ENCODE peak calls at places on chromosomes 3 and 15, in six cellular contexts. J, V, S, T, L and Y are unnamed samples.

GRCh38 chr3:12954891-12955650 is 113.7 kb upstream of the RPL32 start:
- DNase-seq in S (peak; percentile 68), T (peak; percentile 29), L (peak; percentile 91), J (peak; percentile 49), V (no peak), Y (no peak)

GRCh38 chr15:41871175-41871905 is 22.5 kb downstream of the SPTBN5 start:
- DNase-seq in V (no peak), S (no peak), J (no peak), T (no peak), L (no peak), Y (no peak)

GRCh38 chr3:147389265-147390175 is 16.8 kb downstream of the ZIC4 start:
- DNase-seq in T (no peak), J (no peak), L (no peak), S (no peak), V (no peak), Y (no peak)

GRCh38 chr3:133948131-133948810 is 52.6 kb upstream of the RAB6B start:
- DNase-seq in J (no peak), V (no peak), L (no peak), S (no peak), T (no peak), Y (no peak)

GRCh38 chr15:58931985-58932384 is 1.5 kb downstream of the SLTM start:
- DNase-seq in T (peak; percentile 61), V (no peak), L (no peak), S (peak; percentile 10), J (peak; percentile 29), Y (peak; percentile 35)

GRCh38 chr3:141456328-141456689 is 30.5 kb upstream of the RASA2 start:
- DNase-seq in S (no peak), L (no peak), J (no peak), V (no peak), T (no peak), Y (no peak)

GRCh38 chr15:59549339-59549807 is 62.2 kb upstream of the GCNT3 start:
- DNase-seq in T (no peak), S (peak; percentile 31), V (no peak), J (no peak), L (no peak), Y (no peak)

GRCh38 chr15:45183001-45183400 is 4.8 kb downstream of the SHF start:
- DNase-seq in V (no peak), T (no peak), S (peak; percentile 63), J (no peak), L (no peak), Y (no peak)

GRCh38 chr15:101625980-101626379 is 26.2 kb downstream of the TM2D3 start:
- DNase-seq in J (no peak), S (no peak), V (no peak), L (no peak), T (no peak), Y (no peak)

GRCh38 chr15:65409284-65409631 is 13.5 kb downstream of the IGDCC4 start:
- DNase-seq in J (no peak), S (no peak), L (no peak), V (peak; percentile 93), T (peak; percentile 100), Y (no peak)

GRCh38 chr3:49236226-49236625 is 40.8 kb downstream of the C3orf62 start:
- DNase-seq in V (no peak), J (no peak), L (no peak), S (no peak), T (no peak), Y (no peak)

GRCh38 chr3:112083239-112083638 is 3.0 kb upstream of the C3orf52 start:
- DNase-seq in V (no peak), S (no peak), L (no peak), T (no peak), J (no peak), Y (no peak)

GRCh38 chr15:81156324-81156723 is 22.3 kb downstream of the CFAP161 start:
- DNase-seq in L (no peak), T (no peak), S (no peak), J (no peak), V (no peak), Y (no peak)

GRCh38 chr3:51340311-51340829 is 44.7 kb upstream of the MANF start:
- DNase-seq in L (peak; percentile 47), J (peak; percentile 75), V (peak; percentile 78), S (no peak), T (peak; percentile 94), Y (peak; percentile 12)

GRCh38 chr15:50786468-50786867 is 21.0 kb upstream of the SPPL2A start:
- DNase-seq in S (no peak), J (no peak), T (no peak), L (no peak), V (no peak), Y (no peak)

GRCh38 chr15:68334661-68335124 is 57.1 kb downstream of the FEM1B start:
- DNase-seq in L (peak; percentile 50), S (no peak), T (peak; percentile 91), V (no peak), J (no peak), Y (no peak)

GRCh38 chr15:100109486-100110035 is 232.2 kb downstream of the ADAMTS17 start:
- DNase-seq in L (no peak), S (no peak), J (no peak), V (no peak), T (no peak), Y (no peak)

GRCh38 chr15:23797747-23798157 is 110.6 kb upstream of the NDN start:
- DNase-seq in V (no peak), J (no peak), S (no peak), T (no peak), L (no peak), Y (peak; percentile 70)

GRCh38 chr3:78314327-78314726 is 1274.4 kb downstream of the ROBO2 start:
- DNase-seq in S (no peak), L (no peak), V (no peak), J (no peak), T (no peak), Y (no peak)

GRCh38 chr3:151146071-151146730 is 56.8 kb downstream of the GPR171 start:
- DNase-seq in S (peak; percentile 71), L (peak; percentile 63), T (peak; percentile 57), V (peak; percentile 36), J (peak; percentile 88), Y (peak; percentile 93)

GRCh38 chr3:147313513-147313912 is 92.8 kb downstream of the ZIC4 start:
- DNase-seq in V (no peak), S (no peak), L (no peak), J (no peak), T (no peak), Y (no peak)

GRCh38 chr3:125602752-125603649 is 7.7 kb upstream of the OSBPL11 start:
- DNase-seq in L (no peak), S (no peak), V (no peak), T (peak; percentile 86), J (no peak), Y (peak; percentile 91)

GRCh38 chr3:183265157-183265642 is 12.1 kb downstream of the B3GNT5 start:
- DNase-seq in V (no peak), T (peak; percentile 69), J (no peak), S (peak; percentile 38), L (no peak), Y (peak; percentile 89)

GRCh38 chr3:50126287-50127211 is 28.6 kb upstream of the SEMA3F start:
- DNase-seq in V (no peak), J (peak; percentile 55), L (no peak), S (peak; percentile 80), T (peak; percentile 42), Y (peak; percentile 94)

GRCh38 chr3:128498127-128498626 is 5.2 kb upstream of the GATA2 start:
- DNase-seq in S (no peak), L (peak; percentile 1), J (no peak), V (no peak), T (no peak), Y (no peak)